ENCODE peak calls at places on chromosomes 1 and 21, in five cellular contexts. G is AG10803, X is D721Med, L is GM23338, U is neural crest cell. S is an unnamed sample.

GRCh38 chr1:218613105-218613504 is 268.0 kb downstream of the TGFB2 start:
- DNase-seq in U (no peak), G (no peak), X (no peak), L (peak; percentile 14), S (no peak)

GRCh38 chr21:43658769-43659135 is 536 bp downstream of the HSF2BP start:
- DNase-seq in G (no peak), X (peak; percentile 71), L (no peak), U (no peak), S (no peak)

GRCh38 chr1:48001696-48002095 is 4.5 kb upstream of the TRABD2B start:
- DNase-seq in X (no peak), U (no peak), G (no peak), L (no peak), S (no peak)

GRCh38 chr1:212285685-212286436 is 651 bp downstream of the PPP2R5A start:
- DNase-seq in G (peak; percentile 51), U (peak; percentile 52), X (no peak), L (peak; percentile 67), S (peak; percentile 69)

GRCh38 chr21:42809171-42809570 is 70.2 kb downstream of the WDR4 start:
- DNase-seq in X (no peak), U (no peak), G (no peak), L (no peak), S (no peak)

GRCh38 chr1:100530901-100531487 is 6.9 kb upstream of the GPR88 start:
- DNase-seq in X (no peak), G (peak; percentile 86), L (no peak), U (no peak), S (no peak)

GRCh38 chr1:10020668-10021067 is 12.1 kb upstream of the UBE4B start:
- DNase-seq in G (peak; percentile 70), X (no peak), U (no peak), L (no peak), S (no peak)

GRCh38 chr1:17098440-17099317 is 20.6 kb downstream of the PADI2 start:
- DNase-seq in X (no peak), L (no peak), U (no peak), G (peak; percentile 55), S (no peak)

GRCh38 chr1:209397910-209398309 is 185.6 kb upstream of the CAMK1G start:
- DNase-seq in G (no peak), L (no peak), X (no peak), U (no peak), S (no peak)

GRCh38 chr1:37448185-37448584 is 26.2 kb upstream of the ZC3H12A start:
- DNase-seq in U (no peak), G (no peak), X (no peak), L (peak; percentile 60), S (no peak)

GRCh38 chr1:53715478-53715877 is 23.5 kb downstream of the GLIS1 start:
- DNase-seq in L (peak; percentile 78), G (no peak), X (no peak), U (peak; percentile 64), S (no peak)

GRCh38 chr1:15311122-15311822 is 64.2 kb downstream of the FHAD1 start:
- DNase-seq in X (no peak), G (no peak), L (no peak), U (no peak), S (no peak)

GRCh38 chr21:42974832-42975820 is 764 bp downstream of the PKNOX1 start:
- DNase-seq in G (peak; percentile 61), X (peak; percentile 46), U (peak; percentile 33), L (peak; percentile 63), S (peak; percentile 93)

GRCh38 chr1:55584521-55585401 is 369.6 kb upstream of the USP24 start:
- DNase-seq in G (peak; percentile 57), U (no peak), X (no peak), L (peak; percentile 23), S (no peak)

GRCh38 chr1:224505454-224506093 is 71.0 kb upstream of the WDR26 start:
- DNase-seq in L (no peak), G (no peak), U (no peak), X (no peak), S (no peak)

GRCh38 chr21:42747746-42748351 is 94.4 kb downstream of the PDE9A start:
- DNase-seq in X (no peak), U (no peak), L (no peak), G (no peak), S (no peak)

DNA sequence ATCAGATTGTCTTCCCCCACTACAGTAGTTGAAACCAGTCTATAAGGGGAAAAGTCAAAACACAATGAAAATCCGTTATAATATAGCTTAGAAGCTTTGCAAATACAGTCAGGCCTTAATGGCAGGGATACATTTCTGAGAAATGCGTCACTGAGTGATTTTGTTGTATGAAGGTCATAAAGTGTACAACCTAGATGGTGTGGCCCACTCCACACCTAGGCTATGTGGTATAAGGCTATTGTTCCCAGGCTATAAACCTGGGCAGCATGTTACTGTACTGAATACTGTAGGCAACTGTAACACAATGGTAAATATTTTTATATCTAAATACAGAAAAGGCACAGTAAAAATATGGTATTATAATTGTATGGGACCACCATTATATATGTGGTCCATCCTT is 188.0 kb upstream of the L1TD1 start:
- DNase-seq in L (no peak), U (no peak), X (no peak), G (no peak), S (no peak)
- TF ChIP-seq CTCF in L (no peak), U (no peak), X (no peak), G (no peak), S (no peak)

GRCh38 chr21:34636961-34637360 is 22.0 kb upstream of the RCAN1 start:
- DNase-seq in X (no peak), U (no peak), G (no peak), L (no peak), S (no peak)

GRCh38 chr21:34639882-34640788 is 25.2 kb upstream of the RCAN1 start:
- DNase-seq in X (no peak), U (no peak), L (no peak), G (no peak), S (peak; percentile 49)

GRCh38 chr21:34642211-34643075 is 26.4 kb upstream of the CLIC6 start:
- DNase-seq in G (peak; percentile 52), L (no peak), U (no peak), X (no peak), S (peak; percentile 46)

GRCh38 chr21:34640858-34641257 is 25.9 kb upstream of the RCAN1 start:
- DNase-seq in U (no peak), G (peak; percentile 75), X (no peak), L (no peak), S (no peak)

DNA sequence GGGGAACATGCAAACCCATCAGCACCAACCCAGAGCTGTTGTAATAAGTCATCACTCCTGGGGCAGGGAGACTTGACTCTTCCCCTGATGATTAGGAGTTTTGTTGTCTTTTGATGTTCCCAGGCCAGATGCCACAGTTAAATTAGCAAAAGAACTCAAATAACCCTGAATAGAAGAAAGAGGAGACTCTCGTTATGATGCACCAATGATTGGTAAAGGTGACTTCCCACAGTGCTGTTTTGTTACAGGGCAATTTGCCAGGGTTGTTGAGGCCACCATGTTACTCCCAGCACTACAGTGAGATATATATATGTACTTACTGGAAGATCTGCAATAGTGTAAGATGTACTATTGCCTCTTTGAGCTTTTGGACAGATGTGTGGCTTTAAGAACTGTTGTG is 24.3 kb upstream of the RCAN1 start:
- DNase-seq in X (no peak), L (no peak), G (no peak), U (no peak), S (no peak)
- TF ChIP-seq CTCF in X (no peak), L (no peak), G (no peak), U (no peak), S (no peak)

GRCh38 chr1:226691257-226691656 is 47.8 kb downstream of the ITPKB start:
- DNase-seq in U (no peak), X (no peak), G (no peak), L (no peak), S (peak; percentile 62)

GRCh38 chr1:226690460-226690982 is 48.6 kb downstream of the ITPKB start:
- DNase-seq in U (no peak), X (no peak), G (no peak), L (no peak), S (no peak)

GRCh38 chr1:226695335-226695900 is 43.7 kb downstream of the ITPKB start:
- DNase-seq in G (no peak), L (no peak), U (no peak), X (no peak), S (no peak)

GRCh38 chr1:226692868-226693267 is 46.2 kb downstream of the ITPKB start:
- DNase-seq in X (no peak), L (no peak), U (no peak), G (no peak), S (no peak)

GRCh38 chr1:226692067-226692792 is 46.9 kb downstream of the ITPKB start:
- DNase-seq in X (no peak), U (no peak), L (no peak), G (no peak), S (no peak)
- TF ChIP-seq CTCF in X (no peak), U (no peak), L (no peak), G (no peak), S (no peak)

GRCh38 chr1:87120779-87121178 is 206.3 kb downstream of the HS2ST1 start:
- DNase-seq in U (no peak), L (peak; percentile 60), X (no peak), G (no peak), S (no peak)
- TF ChIP-seq CTCF in U (peak; percentile 27), L (peak; percentile 71), X (peak; percentile 14), G (peak; percentile 28), S (peak; percentile 16)